ENCODE peak calls at places on chromosomes 1 and 21, in ten cellular contexts. G is heart left ventricle, Y is prostate gland, O is body of pancreas, K is suprapubic skin, S is tibial nerve, B is A549, J is IMR-90, U is sigmoid colon, C is endothelial cell of umbilical vein. F is an unnamed sample. For H3K4me1, the result is how much of the 10 kb centered on the place peaks cover.

GRCh38 chr1:213082778-213083445 is 31.9 kb downstream of the RPS6KC1 start:
- DNase-seq in C (no peak), O (no peak), B (no peak), U (no peak), Y (no peak), K (no peak), S (no peak), G (no peak), J (no peak), F (no peak)

GRCh38 chr21:44885615-44886014 is 12.1 kb upstream of the PTTG1IP start:
- DNase-seq in C (no peak), G (peak), J (no peak), U (no peak), O (no peak), Y (no peak), K (no peak), S (no peak), B (no peak), F (no peak)

GRCh38 chr1:231937013-231937754 is 310.6 kb downstream of the DISC1 start:
- DNase-seq in S (no peak), U (peak), J (no peak), B (no peak), G (peak), K (no peak), O (peak), C (no peak), Y (no peak), F (no peak)

GRCh38 chr1:171754381-171754705 is 12.5 kb upstream of the VAMP4 start:
- DNase-seq in O (no peak), G (no peak), J (peak), Y (no peak), K (no peak), U (no peak), S (no peak), C (no peak), B (no peak), F (no peak)

GRCh38 chr1:230429072-230429735 is 3.1 kb upstream of the PGBD5 start:
- DNase-seq in O (no peak), B (no peak), U (no peak), S (no peak), C (no peak), K (no peak), G (no peak), Y (no peak), J (no peak), F (no peak)

GRCh38 chr1:27366411-27367159 is at the start of gene MAP3K6:
- DNase-seq in U (peak), J (peak), B (peak), G (peak), Y (peak), C (peak), S (peak), O (peak), K (peak), F (peak)

GRCh38 chr1:97186381-97186780 is 464.8 kb downstream of the PTBP2 start:
- DNase-seq in S (no peak), B (no peak), Y (no peak), U (no peak), K (no peak), J (no peak), G (no peak), C (peak), O (peak), F (no peak)

GRCh38 chr21:28111151-28111619 is 881.5 kb downstream of the LTN1 start:
- DNase-seq in J (peak), S (no peak), C (peak), K (peak), B (no peak), G (peak), U (peak), Y (no peak), O (peak), F (peak)

GRCh38 chr1:1069061-1069710 is 4.9 kb downstream of the RNF223 start:
- DNase-seq in B (peak), C (peak), G (peak), Y (peak), U (no peak), O (peak), K (no peak), S (no peak), J (peak), F (peak)

GRCh38 chr1:15328785-15329480 is 80.8 kb upstream of the EFHD2 start:
- DNase-seq in J (peak), O (peak), G (peak), Y (peak), C (peak), S (no peak), U (no peak), B (no peak), K (peak), F (peak)

GRCh38 chr1:185144233-185144632 is 12.5 kb downstream of the TRMT1L start:
- DNase-seq in U (no peak), K (no peak), J (peak), C (peak), O (no peak), B (no peak), G (no peak), Y (no peak), S (no peak), F (no peak)

GRCh38 chr1:155128755-155129473 is 1.2 kb downstream of the EFNA1 start:
- DNase-seq in K (no peak), S (no peak), O (peak), Y (peak), B (no peak), G (peak), U (peak), C (peak), J (no peak), F (peak)

GRCh38 chr1:155127672-155128468 is at the start of gene EFNA1:
- DNase-seq in C (peak), G (peak), Y (peak), O (peak), U (peak), J (no peak), B (no peak), S (peak), K (peak), F (peak)

GRCh38 chr1:155127105-155127671 is 488 bp upstream of the EFNA1 start:
- DNase-seq in S (peak), Y (peak), J (peak), O (peak), G (peak), C (peak), B (no peak), K (peak), U (peak), F (peak)

GRCh38 chr1:155126494-155127104 is 1.1 kb upstream of the EFNA1 start:
- DNase-seq in G (no peak), U (peak), J (peak), C (peak), S (no peak), Y (peak), B (no peak), O (peak), K (no peak), F (no peak)

DNA sequence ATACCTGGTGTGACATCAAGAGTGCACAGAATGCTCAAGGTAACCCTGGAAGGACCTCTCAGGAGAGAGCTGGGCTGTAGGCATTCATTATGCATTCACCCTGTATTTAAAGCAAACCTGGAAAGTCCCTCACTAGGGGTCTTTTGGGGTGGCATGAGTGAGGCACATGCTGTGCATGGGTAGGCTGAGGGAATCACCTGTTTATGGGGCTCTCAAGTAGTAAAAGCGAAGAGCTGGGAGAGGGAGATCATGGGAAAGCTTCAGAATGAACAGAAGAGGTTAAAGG is 736 bp downstream of the EFNA1 start:
- DNase-seq in C (peak), O (no peak), J (no peak), B (no peak), K (no peak), G (no peak), S (no peak), U (no peak), Y (no peak), F (no peak)
- H3K4me1 ChIP-seq in C (half or more), O (half or more), J (under half), B (half or more), K (half or more), G (under half), S (under half), U (under half), Y (under half), F (under half)

GRCh38 chr21:46324390-46325072 is 575 bp downstream of the PCNT start:
- DNase-seq in U (peak), S (peak), O (peak), Y (peak), C (peak), K (peak), B (peak), G (peak), J (peak), F (peak)
- TF ChIP-seq POLR2A in U (peak), S (peak), O (peak), Y (peak), C (peak), K (no peak), B (peak), G (no peak), J (no peak), F (peak)

GRCh38 chr1:53126495-53126894 is 15.9 kb downstream of the SLC1A7 start:
- DNase-seq in G (no peak), C (no peak), J (no peak), B (no peak), Y (no peak), O (no peak), U (peak), S (no peak), K (peak), F (no peak)

GRCh38 chr1:53123462-53124129 is 18.8 kb downstream of the SLC1A7 start:
- DNase-seq in S (peak), J (peak), Y (no peak), C (peak), B (no peak), U (peak), K (peak), G (peak), O (peak), F (peak)

GRCh38 chr1:53125122-53125521 is 17.3 kb downstream of the SLC1A7 start:
- DNase-seq in K (no peak), S (no peak), J (no peak), U (no peak), Y (no peak), B (no peak), C (no peak), O (no peak), G (peak), F (no peak)

GRCh38 chr1:53127546-53127945 is 14.9 kb downstream of the SLC1A7 start:
- DNase-seq in U (peak), G (peak), O (no peak), K (peak), C (no peak), S (no peak), J (peak), Y (no peak), B (no peak), F (no peak)

GRCh38 chr1:53125623-53126360 is 16.6 kb downstream of the SLC1A7 start:
- DNase-seq in G (peak), O (no peak), U (peak), S (peak), B (no peak), Y (no peak), J (peak), K (no peak), C (no peak), F (no peak)
- TF ChIP-seq CTCF in G (no peak), O (no peak), U (no peak), S (no peak), B (no peak), Y (no peak), J (peak), K (no peak), C (no peak), F (no peak)

GRCh38 chr1:12170263-12170671 is 3.5 kb downstream of the TNFRSF1B start:
- DNase-seq in C (no peak), U (no peak), G (peak), J (no peak), S (no peak), O (no peak), Y (no peak), B (no peak), K (no peak), F (no peak)
- H3K4me1 ChIP-seq in C (under half), U (under half), G (under half), J (under half), S (under half), O (under half), Y (under half), B (under half), K (half or more), F (under half)

GRCh38 chr1:77975907-77976306 is 3.0 kb downstream of the FUBP1 start:
- DNase-seq in G (no peak), J (no peak), S (no peak), Y (no peak), K (no peak), C (peak), B (no peak), U (no peak), O (no peak), F (no peak)

GRCh38 chr1:77976433-77977076 is 2.3 kb downstream of the FUBP1 start:
- DNase-seq in C (peak), Y (no peak), U (no peak), K (no peak), G (no peak), B (no peak), O (no peak), J (no peak), S (no peak), F (no peak)

GRCh38 chr1:77978969-77979838 is at the start of gene FUBP1:
- DNase-seq in S (peak), O (peak), C (peak), Y (peak), G (peak), K (peak), B (peak), J (peak), U (peak), F (peak)

GRCh38 chr1:77977989-77978292 is 931 bp downstream of the FUBP1 start:
- DNase-seq in G (no peak), B (no peak), K (no peak), J (no peak), C (no peak), S (no peak), Y (no peak), O (no peak), U (no peak), F (no peak)

GRCh38 chr1:77978293-77978968 is 441 bp downstream of the FUBP1 start:
- DNase-seq in O (peak), Y (peak), C (peak), G (peak), B (peak), U (peak), S (no peak), K (peak), J (peak), F (peak)
- TF ChIP-seq POLR2A in O (peak), Y (peak), C (peak), G (no peak), B (no peak), U (peak), S (peak), K (peak), J (peak), F (no peak)

GRCh38 chr1:154599658-154600057 is 8.3 kb downstream of the ADAR start:
- DNase-seq in G (peak), B (no peak), Y (no peak), K (no peak), S (no peak), C (no peak), J (peak), O (no peak), U (no peak), F (no peak)
- TF ChIP-seq CTCF in G (no peak), B (no peak), Y (no peak), K (no peak), S (no peak), C (no peak), J (no peak), O (no peak), U (no peak), F (no peak)

DNA sequence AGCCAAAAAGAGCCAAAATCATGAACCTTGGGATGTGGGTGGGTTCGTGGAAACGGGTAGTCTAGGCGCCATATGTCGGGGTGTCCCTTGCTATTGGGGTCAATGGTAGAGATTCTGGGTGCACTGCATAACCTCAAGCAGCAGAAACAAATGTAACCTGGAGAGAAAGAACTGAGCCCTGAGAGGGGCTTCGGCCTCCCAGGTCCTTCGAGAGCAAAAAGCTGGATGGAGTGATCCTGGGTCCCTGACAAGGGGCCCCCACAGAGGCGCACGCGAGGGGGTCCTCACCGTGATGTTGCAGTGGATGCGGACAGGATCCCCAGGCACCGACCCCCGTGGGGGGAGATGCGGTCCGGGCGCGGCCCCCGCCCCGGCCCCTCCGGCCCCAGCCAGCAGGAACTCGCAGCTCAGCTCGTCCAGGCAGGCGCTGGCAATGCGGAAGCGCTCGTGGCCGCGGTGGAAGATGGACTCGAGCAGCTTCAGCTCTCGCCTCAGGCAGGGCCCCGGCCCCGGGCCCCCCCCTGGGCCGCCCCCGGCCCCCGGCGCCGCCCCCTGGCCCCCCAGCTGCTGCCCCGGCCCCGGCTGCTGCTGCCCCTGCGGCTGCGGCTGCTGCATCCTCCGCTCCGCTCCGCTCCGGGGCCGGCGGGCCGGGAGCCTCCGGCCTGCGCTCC is 388 bp downstream of the UBE2Q1 start:
- DNase-seq in O (peak), S (no peak), J (peak), C (peak), B (no peak), K (peak), G (peak), U (peak), Y (peak), F (peak)
- H3K4me1 ChIP-seq in O (under half), S (under half), J (under half), C (under half), B (under half), K (under half), G (under half), U (under half), Y (under half), F (under half)

DNA sequence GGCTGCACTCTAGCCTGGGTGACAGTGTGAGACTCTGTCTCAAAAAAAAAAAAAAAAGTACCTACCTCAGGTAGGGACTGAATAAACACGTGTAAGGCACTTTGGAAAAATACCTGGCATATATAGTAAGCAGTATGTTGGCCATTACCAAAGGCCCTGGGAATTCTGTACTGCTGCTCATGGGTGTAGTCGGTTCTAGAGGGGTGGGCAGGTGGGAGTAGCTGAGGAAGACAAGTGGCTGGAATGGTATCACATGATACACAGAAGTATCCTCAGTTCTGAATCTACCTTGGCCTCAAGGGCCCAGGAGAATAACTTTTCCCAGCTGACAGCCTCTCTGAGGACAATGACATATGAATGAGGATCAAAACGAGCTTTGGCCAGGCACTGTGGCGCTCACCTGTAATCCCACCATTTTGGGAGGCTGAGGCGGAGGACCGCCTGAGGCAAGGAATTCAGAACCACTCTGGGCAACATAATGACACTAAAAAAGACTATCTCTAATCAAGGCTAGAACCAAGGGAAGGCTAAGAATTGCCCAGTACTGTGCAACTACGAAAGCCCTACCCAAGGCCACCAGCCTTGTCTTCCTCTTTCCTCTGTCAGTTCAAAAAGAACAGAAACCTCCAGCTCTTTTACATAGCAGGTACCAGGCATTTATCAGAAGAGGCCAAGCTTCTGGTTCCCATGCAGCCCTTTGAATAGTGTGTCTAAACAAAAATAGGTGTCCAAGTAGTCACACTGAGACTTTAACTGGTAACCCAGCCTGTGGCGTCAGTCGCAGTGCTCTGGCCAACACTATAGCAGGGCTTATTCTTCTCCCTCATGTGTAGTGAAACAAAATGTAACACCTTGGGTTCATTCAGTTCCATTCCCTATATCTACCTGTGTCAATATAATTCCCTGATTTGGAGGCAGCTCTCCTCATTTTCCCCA is 10.2 kb downstream of the MMACHC start:
- DNase-seq in B (no peak), O (no peak), J (no peak), C (no peak), K (no peak), Y (no peak), G (no peak), S (no peak), U (no peak), F (no peak)
- TF ChIP-seq POLR2A in B (no peak), O (no peak), J (no peak), C (no peak), K (no peak), Y (no peak), G (no peak), S (no peak), U (no peak), F (no peak)

GRCh38 chr21:37060296-37060695 is 12.6 kb downstream of the PIGP start:
- DNase-seq in K (no peak), G (peak), O (peak), S (peak), Y (no peak), B (peak), U (no peak), C (peak), J (peak), F (no peak)
- TF ChIP-seq CTCF in K (no peak), G (no peak), O (no peak), S (no peak), Y (no peak), B (no peak), U (no peak), C (no peak), J (peak), F (no peak)

DNA sequence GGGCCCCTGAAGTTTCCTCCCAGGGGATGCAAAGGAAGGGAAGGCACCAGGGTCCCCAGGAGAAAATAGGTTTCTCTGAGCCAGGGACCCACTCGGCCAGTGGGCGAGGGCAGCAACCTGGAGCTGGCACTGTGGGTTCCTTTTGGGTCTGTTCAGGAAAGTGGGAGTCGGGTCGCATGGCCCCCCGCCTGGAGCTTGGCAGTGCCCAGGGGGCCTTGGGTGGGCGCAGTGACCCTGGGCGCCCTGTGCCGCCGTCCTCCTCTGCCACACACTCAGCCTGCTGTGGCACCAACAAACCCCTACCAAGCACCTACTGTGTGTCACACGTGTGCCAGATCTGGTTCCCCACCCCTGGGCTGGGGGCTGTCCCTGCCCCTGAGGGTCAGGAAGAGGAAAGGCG is 89.5 kb upstream of the ARHGEF16 start:
- DNase-seq in U (no peak), J (no peak), C (no peak), O (no peak), K (no peak), S (no peak), Y (no peak), B (no peak), G (no peak), F (no peak)
- H3K4me1 ChIP-seq in U (under half), J (under half), C (under half), O (under half), K (under half), S (under half), Y (under half), B (under half), G (under half), F (under half)

F was measured in ovary.